ENCODE peak calls at places on chromosomes 6 and 20, in seven cellular contexts. J is left cardiac atrium, H is DMS153, N is SJSA1, T is GDM1, L is AG10803, X is fibroblast of mammary gland. Q is an unnamed sample.

GRCh38 chr6:90096818-90097217 is 199.8 kb downstream of the BACH2 start:
- DNase-seq in T (no peak), J (no peak), H (no peak), X (no peak), L (no peak), N (no peak), Q (no peak)

GRCh38 chr20:4961746-4962145 is 39.6 kb downstream of the SLC23A2 start:
- DNase-seq in H (no peak), X (peak; percentile 89), T (no peak), N (no peak), J (peak; percentile 32), L (peak; percentile 53), Q (peak; percentile 63)

GRCh38 chr6:152595507-152595906 is 41.7 kb downstream of the SYNE1 start:
- DNase-seq in N (no peak), H (no peak), L (peak; percentile 23), J (no peak), X (peak; percentile 14), T (no peak), Q (peak; percentile 18)

GRCh38 chr20:8060977-8061376 is 41.4 kb upstream of the TMX4 start:
- DNase-seq in J (no peak), H (no peak), L (no peak), X (no peak), T (no peak), N (no peak), Q (no peak)

GRCh38 chr6:46062312-46062711 is 46.7 kb upstream of the CLIC5 start:
- DNase-seq in X (no peak), N (peak; percentile 90), H (peak; percentile 56), J (no peak), L (no peak), T (no peak), Q (no peak)

GRCh38 chr6:28446818-28447511 is 3.7 kb upstream of the ZSCAN23 start:
- DNase-seq in X (peak; percentile 4), L (peak; percentile 2), N (no peak), T (no peak), H (no peak), J (peak; percentile 18), Q (peak; percentile 19)

GRCh38 chr6:1049900-1050299 is 262.0 kb upstream of the FOXQ1 start:
- DNase-seq in J (no peak), X (no peak), T (no peak), L (no peak), H (no peak), N (no peak), Q (no peak)

GRCh38 chr20:45727044-45727443 is 4.9 kb downstream of the SPINT4 start:
- DNase-seq in T (no peak), L (peak; percentile 3), X (peak; percentile 5), J (no peak), H (no peak), N (no peak), Q (peak; percentile 4)

GRCh38 chr20:31494131-31494530 is 19.0 kb downstream of the REM1 start:
- DNase-seq in J (no peak), H (no peak), N (no peak), L (peak; percentile 48), X (peak; percentile 64), T (no peak), Q (peak; percentile 68)

GRCh38 chr6:44439270-44440045 is 52.0 kb downstream of the CDC5L start:
- DNase-seq in X (peak; percentile 88), H (no peak), N (no peak), L (peak; percentile 73), J (no peak), T (no peak), Q (peak; percentile 61)

GRCh38 chr6:38025431-38025830 is 205.9 kb downstream of the ZFAND3 start:
- DNase-seq in J (no peak), H (no peak), L (peak; percentile 5), N (no peak), T (no peak), X (peak; percentile 32), Q (peak; percentile 24)

GRCh38 chr6:40907198-40907701 is 131.8 kb downstream of the UNC5CL start:
- DNase-seq in L (peak; percentile 57), J (peak; percentile 43), N (peak; percentile 59), T (no peak), H (peak; percentile 76), X (peak; percentile 23), Q (peak; percentile 85)

GRCh38 chr20:60000271-60001026 is 42.2 kb downstream of the CDH26 start:
- DNase-seq in N (no peak), X (no peak), T (no peak), L (no peak), H (peak; percentile 47), J (no peak), Q (no peak)

GRCh38 chr6:3205913-3206312 is 21.5 kb downstream of the TUBB2B start:
- DNase-seq in L (peak; percentile 98), J (no peak), T (no peak), X (peak; percentile 97), N (no peak), H (no peak), Q (peak; percentile 98)

GRCh38 chr6:32070814-32071466 is 32.7 kb downstream of the CYP21A2 start:
- DNase-seq in T (no peak), J (peak; percentile 72), L (no peak), H (no peak), X (no peak), N (no peak), Q (no peak)

GRCh38 chr6:70221025-70221714 is 81.7 kb downstream of the COL9A1 start:
- DNase-seq in L (peak; percentile 21), N (no peak), H (peak; percentile 15), J (no peak), T (no peak), X (peak; percentile 26), Q (peak; percentile 31)

GRCh38 chr6:55445648-55446204 is 118.5 kb downstream of the GFRAL start:
- DNase-seq in L (peak; percentile 28), X (peak; percentile 58), N (no peak), J (no peak), T (no peak), H (no peak), Q (peak; percentile 20)

GRCh38 chr20:33124261-33124660 is 43.7 kb upstream of the BPIFA2 start:
- DNase-seq in N (no peak), L (no peak), T (no peak), J (no peak), H (no peak), X (no peak), Q (no peak)

GRCh38 chr6:30655743-30656094 is 8.8 kb downstream of the C6orf136 start:
- DNase-seq in J (no peak), T (no peak), N (no peak), H (no peak), X (no peak), L (no peak), Q (peak; percentile 11)

GRCh38 chr20:49186535-49187329 is 1.4 kb downstream of the STAU1 start:
- DNase-seq in T (peak; percentile 29), H (no peak), J (peak; percentile 45), L (peak; percentile 48), N (no peak), X (peak; percentile 55), Q (peak; percentile 65)

GRCh38 chr6:121826156-121826810 is 390.8 kb downstream of the GJA1 start:
- DNase-seq in H (no peak), X (peak; percentile 96), L (peak; percentile 84), T (no peak), J (no peak), N (peak; percentile 61), Q (peak; percentile 85)

GRCh38 chr20:33108641-33109040 is 29.2 kb downstream of the BPIFB4 start:
- DNase-seq in H (no peak), T (no peak), N (no peak), J (no peak), X (no peak), L (no peak), Q (no peak)

GRCh38 chr6:593139-593906 is 63.6 kb downstream of the HUS1B start:
- DNase-seq in T (peak; percentile 39), L (peak; percentile 59), N (peak; percentile 59), X (peak; percentile 61), H (peak; percentile 3), J (peak; percentile 52), Q (peak; percentile 62)

GRCh38 chr6:134176283-134176975 is 124.0 kb upstream of the SLC2A12 start:
- DNase-seq in J (peak; percentile 64), N (no peak), X (peak; percentile 18), H (no peak), L (peak; percentile 58), T (no peak), Q (peak; percentile 52)

GRCh38 chr20:52047811-52048302 is 143.7 kb downstream of the ZFP64 start:
- DNase-seq in J (no peak), X (peak; percentile 55), N (peak; percentile 47), L (no peak), T (no peak), H (no peak), Q (peak; percentile 38)

GRCh38 chr6:24666097-24666615 is 543 bp downstream of the TDP2 start:
- DNase-seq in X (peak; percentile 21), L (peak; percentile 25), T (peak; percentile 41), H (no peak), J (peak; percentile 37), N (no peak), Q (peak; percentile 53)

GRCh38 chr20:64055893-64056638 is 6.6 kb upstream of the SOX18 start:
- DNase-seq in N (peak; percentile 98), H (no peak), X (no peak), L (no peak), T (no peak), J (peak; percentile 85), Q (peak; percentile 19)

GRCh38 chr6:12891595-12891994 is 175.0 kb downstream of the PHACTR1 start:
- DNase-seq in N (no peak), J (no peak), T (no peak), L (no peak), H (no peak), X (no peak), Q (no peak)

Q was measured in EH.